ENCODE peak calls at places on chromosome 22, in ten cellular contexts. M is stimulated activated CD4-positive, alpha-beta T cell treated with anti-CD3 and anti-CD28 coated beads, Interleukin-1b, Interleukin-23, amount 100 ng/mL, for 24 hours; Y is NCI-H1092; L is T-helper 2 cell; A is naive thymus-derived CD8-positive, alpha-beta T cell; I is upper lobe of right lung; D is NCI-H774; O is HCEC 1CT; B is stimulated activated CD8-positive, alpha-beta memory T cell treated with anti-CD3 and anti-CD28 coated beads, Interleukin-15, amount 100 ng/mL, for 4 hours; X is foreskin fibroblast. Q is an unnamed sample.

GRCh38 chr22:40377931-40378330 is 7.5 kb downstream of the SGSM3 start:
- DNase-seq in L (no peak), O (no peak), I (no peak), A (no peak), X (no peak), B (no peak), Y (no peak), M (no peak), D (no peak), Q (no peak)

GRCh38 chr22:27627444-27627833 is 174.1 kb downstream of the MN1 start:
- DNase-seq in X (no peak), I (no peak), D (no peak), Y (no peak), O (no peak), B (no peak), L (no peak), M (no peak), A (no peak), Q (no peak)

GRCh38 chr22:26401726-26402125 is 27.3 kb upstream of the ASPHD2 start:
- DNase-seq in X (no peak), O (no peak), I (no peak), D (no peak), M (no peak), A (no peak), B (no peak), L (no peak), Y (no peak), Q (no peak)

GRCh38 chr22:45334528-45334927 is 24.8 kb downstream of the FAM118A start:
- DNase-seq in B (no peak), L (no peak), D (no peak), X (no peak), O (no peak), A (no peak), M (no peak), Y (no peak), I (no peak), Q (peak)

GRCh38 chr22:25395468-25395867 is 169.0 kb upstream of the GRK3 start:
- DNase-seq in O (no peak), D (no peak), X (no peak), L (no peak), A (no peak), I (no peak), Y (no peak), M (no peak), B (no peak), Q (no peak)

GRCh38 chr22:37726240-37726887 is 29.5 kb downstream of the TRIOBP start:
- DNase-seq in M (no peak), I (no peak), Y (no peak), O (peak), L (no peak), B (no peak), D (no peak), X (peak), A (no peak), Q (no peak)

GRCh38 chr22:35231585-35232084 is 25.7 kb upstream of the HMGXB4 start:
- DNase-seq in L (peak), X (peak), M (peak), Y (peak), A (peak), I (peak), B (peak), O (peak), D (peak), Q (peak)

GRCh38 chr22:39239561-39240423 is 5.0 kb downstream of the PDGFB start:
- DNase-seq in A (no peak), Y (no peak), M (no peak), B (no peak), L (no peak), O (no peak), I (peak), X (no peak), D (peak), Q (no peak)

GRCh38 chr22:49749885-49750510 is 77.7 kb downstream of the BRD1 start:
- DNase-seq in M (no peak), A (peak), O (no peak), L (no peak), Y (no peak), D (no peak), B (no peak), I (peak), X (no peak), Q (no peak)

GRCh38 chr22:39466228-39467006 is 9.6 kb downstream of the MGAT3 start:
- DNase-seq in B (no peak), A (no peak), I (peak), L (no peak), D (no peak), X (no peak), M (no peak), Y (no peak), O (no peak), Q (no peak)

GRCh38 chr22:36075230-36075629 is 46.6 kb upstream of the RBFOX2 start:
- DNase-seq in B (no peak), L (no peak), I (no peak), A (no peak), X (no peak), O (no peak), Y (no peak), M (no peak), D (no peak), Q (no peak)